ENCODE peak calls at places on chromosomes 13 and 19, in nine cellular contexts. B, U, F, T, S, J, E, V and Y are unnamed samples.

GRCh38 chr19:4199699-4200293 is 17.3 kb downstream of the ANKRD24 start:
- DNase-seq in S (no peak), T (no peak), E (no peak), B (no peak), U (peak; percentile 51), J (no peak), F (no peak), V (no peak), Y (no peak)

GRCh38 chr13:72726721-72727416 is 560 bp downstream of the MZT1 start:
- DNase-seq in S (no peak), F (no peak), U (peak; percentile 15), V (peak; percentile 16), B (peak; percentile 35), E (peak; percentile 29), J (no peak), T (peak; percentile 2), Y (no peak)

GRCh38 chr13:21616880-21617279 is 12.9 kb upstream of the MICU2 start:
- DNase-seq in E (no peak), S (no peak), J (no peak), T (no peak), U (no peak), F (no peak), B (no peak), V (no peak), Y (no peak)

GRCh38 chr13:29937836-29938235 is 87.4 kb upstream of the UBL3 start:
- DNase-seq in B (no peak), E (no peak), J (no peak), T (no peak), S (no peak), F (no peak), U (no peak), V (no peak), Y (no peak)

GRCh38 chr19:30222993-30223865 is 149.0 kb upstream of the ZNF536 start:
- DNase-seq in B (no peak), S (no peak), U (no peak), T (no peak), F (no peak), J (no peak), V (no peak), E (no peak), Y (no peak)

GRCh38 chr13:106151056-106151699 is 384.3 kb downstream of the EFNB2 start:
- DNase-seq in F (no peak), V (no peak), B (no peak), U (peak; percentile 63), S (no peak), J (no peak), T (peak; percentile 87), E (no peak), Y (no peak)

GRCh38 chr13:66402071-66402470 is 828.1 kb downstream of the PCDH9 start:
- DNase-seq in T (no peak), B (no peak), F (no peak), V (no peak), S (no peak), U (peak; percentile 10), E (no peak), J (no peak), Y (no peak)

GRCh38 chr13:105915451-105915850 is 620.0 kb downstream of the EFNB2 start:
- DNase-seq in V (no peak), S (no peak), T (no peak), J (no peak), U (no peak), E (no peak), F (no peak), B (no peak), Y (no peak)

GRCh38 chr19:447816-448546 is 12.9 kb downstream of the SHC2 start:
- DNase-seq in F (no peak), T (no peak), V (peak; percentile 47), E (no peak), J (peak; percentile 72), U (no peak), B (no peak), S (no peak), Y (no peak)

GRCh38 chr13:109672545-109672944 is 113.8 kb downstream of the IRS2 start:
- DNase-seq in F (no peak), B (no peak), J (no peak), S (no peak), U (no peak), T (no peak), E (no peak), V (no peak), Y (no peak)

GRCh38 chr13:108200781-108201398 is 14.4 kb downstream of the LIG4 start:
- DNase-seq in E (no peak), U (no peak), V (no peak), B (no peak), J (no peak), T (no peak), S (no peak), F (no peak), Y (no peak)

GRCh38 chr13:97339019-97339988 is 94.7 kb upstream of the RAP2A start:
- DNase-seq in F (peak; percentile 36), J (peak; percentile 71), U (peak; percentile 28), S (peak; percentile 67), T (no peak), V (peak; percentile 46), E (peak; percentile 29), B (peak; percentile 63), Y (peak; percentile 26)

GRCh38 chr13:39493966-39494365 is 109.0 kb downstream of the LHFPL6 start:
- DNase-seq in U (no peak), B (no peak), J (no peak), T (no peak), F (no peak), V (no peak), S (no peak), E (no peak), Y (no peak)
- H3K4me1 ChIP-seq in U (no peaks in the 10 kb centered on the region), B (no peaks in the 10 kb centered on the region), J (no peaks in the 10 kb centered on the region), T (no peaks in the 10 kb centered on the region), F (peaks cover 6% of the 10 kb centered on the region), V (peaks cover 79% of the 10 kb centered on the region), S (peaks cover 12% of the 10 kb centered on the region), E (no peaks in the 10 kb centered on the region), Y (no peaks in the 10 kb centered on the region)

GRCh38 chr19:43797556-43797955 is 4.7 kb downstream of the LYPD5 start:
- DNase-seq in F (no peak), J (no peak), S (no peak), E (no peak), V (no peak), U (no peak), B (no peak), T (no peak), Y (no peak)

GRCh38 chr19:43797118-43797517 is 5.1 kb downstream of the LYPD5 start:
- DNase-seq in S (no peak), U (no peak), E (no peak), T (no peak), V (no peak), F (no peak), J (no peak), B (no peak), Y (no peak)

GRCh38 chr19:43798546-43799409 is 3.5 kb downstream of the LYPD5 start:
- DNase-seq in U (peak; percentile 30), S (peak; percentile 37), V (no peak), E (peak; percentile 62), B (peak; percentile 53), T (peak; percentile 70), J (no peak), F (no peak), Y (no peak)

GRCh38 chr19:43799502-43800142 is 2.6 kb downstream of the LYPD5 start:
- DNase-seq in B (no peak), F (no peak), U (no peak), V (no peak), T (no peak), E (no peak), S (no peak), J (no peak), Y (no peak)

GRCh38 chr19:43798026-43798545 is 4.2 kb downstream of the LYPD5 start:
- DNase-seq in U (no peak), T (no peak), F (no peak), S (no peak), B (no peak), V (no peak), J (no peak), E (no peak), Y (no peak)
- H3K4me3 ChIP-seq in U (peak overlapping the region; percentile 40), T (peak overlapping the region; percentile 91), F (no peak overlapping the region), S (no peak overlapping the region), B (no peak overlapping the region), V (peak overlapping the region; percentile 53), J (peak overlapping the region; percentile 12), E (peak overlapping the region; percentile 52), Y (no peak overlapping the region)

GRCh38 chr19:18833849-18834643 is 2.3 kb downstream of the UPF1 start:
- DNase-seq in J (no peak), V (no peak), E (no peak), S (no peak), U (no peak), B (peak; percentile 52), F (no peak), T (no peak), Y (no peak)

GRCh38 chr19:18833141-18833476 is 1.4 kb downstream of the UPF1 start:
- DNase-seq in S (no peak), J (no peak), T (no peak), E (no peak), B (no peak), V (no peak), U (no peak), F (no peak), Y (no peak)

GRCh38 chr19:18830488-18830887 is 1.3 kb upstream of the UPF1 start:
- DNase-seq in F (no peak), U (no peak), V (no peak), J (no peak), E (no peak), S (no peak), B (no peak), T (no peak), Y (no peak)

GRCh38 chr19:18832331-18833140 is 777 bp downstream of the UPF1 start:
- DNase-seq in T (no peak), J (no peak), E (no peak), V (no peak), U (peak; percentile 32), B (peak; percentile 60), F (no peak), S (no peak), Y (no peak)

GRCh38 chr19:18831524-18832330 is at the start of gene UPF1:
- DNase-seq in V (peak; percentile 95), U (peak; percentile 88), E (peak; percentile 94), F (peak; percentile 76), J (peak; percentile 95), S (peak; percentile 95), T (peak; percentile 69), B (peak; percentile 95), Y (peak; percentile 86)
- TF ChIP-seq POLR2A in V (peak; percentile 72), U (peak; percentile 73), E (no peak), F (peak; percentile 38), J (peak; percentile 87), S (peak; percentile 84), T (peak; percentile 94), B (peak; percentile 62), Y (peak; percentile 78)

DNA sequence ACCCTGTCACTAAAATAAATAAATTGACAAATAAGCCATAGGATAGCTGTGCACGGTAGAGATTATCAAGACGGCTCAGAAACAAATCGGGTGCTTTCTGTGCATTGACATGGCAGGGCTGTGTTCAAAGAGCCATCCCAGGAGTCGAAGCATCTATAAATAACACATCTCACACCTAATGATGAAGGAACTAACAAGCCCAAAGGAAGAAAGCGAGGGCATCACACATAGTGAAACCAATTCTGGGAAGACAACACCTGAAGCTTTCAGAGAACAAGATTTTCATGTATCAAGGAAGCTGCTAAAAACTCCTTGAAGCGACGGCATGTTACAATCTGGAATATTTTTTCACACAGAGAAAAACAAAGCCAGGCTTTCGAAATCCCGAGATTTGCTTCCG is 36.1 kb downstream of the KLF2 start:
- DNase-seq in B (no peak), T (no peak), E (no peak), V (no peak), J (no peak), U (no peak), S (no peak), F (no peak), Y (no peak)
- H3K4me1 ChIP-seq in B (peaks cover 27% of the 10 kb centered on the region), T (peaks cover under 1% of the 10 kb centered on the region), E (peaks cover 12% of the 10 kb centered on the region), V (peaks cover 13% of the 10 kb centered on the region), J (no peaks in the 10 kb centered on the region), U (no peaks in the 10 kb centered on the region), S (peaks cover 7% of the 10 kb centered on the region), F (peaks cover 25% of the 10 kb centered on the region), Y (peaks cover 22% of the 10 kb centered on the region)